ENCODE peak calls at places on chromosomes 5 and 9, in eight cellular contexts. K is body of pancreas; E is activated B cell treated with CpG ODN at 0.5 μM for 24 hours; R is kidney tubule cell; P is hypothalamus; W is stimulated activated CD4-positive, alpha-beta T cell treated with anti-CD3 and anti-CD28 coated beads, Interleukin-2, amount 100 ng/mL, for 48 hours; F is activated CD4-positive, alpha-beta T cell treated with anti-CD3 and anti-CD28 coated beads for 24 hours; H is Daoy. J is an unnamed sample.

GRCh38 chr9:21689851-21690250 is 112.6 kb upstream of the MTAP start:
- DNase-seq in R (no peak), P (no peak), F (no peak), K (no peak), W (no peak), H (no peak), E (no peak), J (no peak)

GRCh38 chr5:171924493-171925122 is 81.8 kb downstream of the FBXW11 start:
- DNase-seq in K (no peak), P (no peak), F (no peak), W (no peak), R (no peak), E (no peak), H (no peak), J (no peak)

GRCh38 chr5:154087260-154087659 is 48.5 kb downstream of the MFAP3 start:
- DNase-seq in P (no peak), F (no peak), W (no peak), H (peak; percentile 81), K (peak; percentile 28), R (peak; percentile 91), E (no peak), J (no peak)

GRCh38 chr5:99019812-99020697 is 91.2 kb upstream of the CHD1 start:
- DNase-seq in H (peak; percentile 82), R (peak; percentile 83), K (no peak), E (no peak), W (no peak), P (no peak), F (no peak), J (peak; percentile 21)

GRCh38 chr9:96556701-96557461 is 62.8 kb downstream of the CDC14B start:
- DNase-seq in R (no peak), H (peak; percentile 39), F (no peak), W (no peak), K (no peak), E (no peak), P (peak; percentile 64), J (no peak)

GRCh38 chr9:124347968-124348358 is 67.3 kb downstream of the PSMB7 start:
- DNase-seq in W (no peak), R (no peak), P (no peak), K (no peak), F (no peak), H (no peak), E (no peak), J (no peak)

GRCh38 chr5:1255081-1255561 is 29.9 kb downstream of the SLC6A18 start:
- DNase-seq in E (no peak), H (no peak), P (no peak), R (no peak), K (no peak), W (no peak), F (peak; percentile 4), J (peak; percentile 29)

GRCh38 chr5:176809544-176810083 is 745 bp upstream of the UNC5A start:
- DNase-seq in W (no peak), K (no peak), R (no peak), P (no peak), F (no peak), H (peak; percentile 28), E (no peak), J (no peak)

GRCh38 chr5:179550511-179551342 is at the start of gene RUFY1:
- DNase-seq in W (peak; percentile 73), K (peak; percentile 89), R (peak; percentile 82), H (peak; percentile 85), P (peak; percentile 64), E (peak; percentile 91), F (peak; percentile 69), J (peak; percentile 93)

GRCh38 chr9:15696979-15697378 is 144.1 kb downstream of the CCDC171 start:
- DNase-seq in F (no peak), P (no peak), K (no peak), E (no peak), R (no peak), H (peak; percentile 1), W (no peak), J (peak; percentile 1)

GRCh38 chr5:141665995-141666940 is 15.1 kb upstream of the FCHSD1 start:
- DNase-seq in F (no peak), E (no peak), K (no peak), W (no peak), P (no peak), H (no peak), R (no peak), J (no peak)

GRCh38 chr5:6401410-6401809 is 23.1 kb upstream of the MED10 start:
- DNase-seq in W (no peak), P (no peak), F (no peak), R (no peak), K (no peak), E (no peak), H (peak; percentile 27), J (no peak)